ENCODE peak calls at places on chromosome 19, in eight cellular contexts. One of them, this sample, is unnamed.

GRCh38 chr19:19110410-19111137 is 27.7 kb downstream of the TMEM161A start:
- DNase-seq in GF-D8: no peak
- DNase-seq in effector memory CD4-positive, alpha-beta T cell: no peak
- DNase-seq in GM04504: no peak
- DNase-seq in stimulated activated CD4-positive, alpha-beta T cell treated with anti-CD3 and anti-CD28 coated beads, Interleukin-15, amount 100 ng/mL, for 24 hours: peak; percentile 45
- DNase-seq in NCI-H1694 treated with DMSO at 0.1 percent for 48 hours: no peak
- DNase-seq in MCF 10A: no peak
- DNase-seq in NCI-H1092 treated with DMSO at 0.1 percent for 48 hours: no peak
- DNase-seq in this sample: no peak

GRCh38 chr19:41945135-41945766 is 13.9 kb downstream of the RABAC1 start:
- DNase-seq in GM04504: no peak
- DNase-seq in NCI-H1092 treated with DMSO at 0.1 percent for 48 hours: no peak
- DNase-seq in MCF 10A: no peak
- DNase-seq in stimulated activated CD4-positive, alpha-beta T cell treated with anti-CD3 and anti-CD28 coated beads, Interleukin-15, amount 100 ng/mL, for 24 hours: peak; percentile 94
- DNase-seq in GF-D8: no peak
- DNase-seq in NCI-H1694 treated with DMSO at 0.1 percent for 48 hours: no peak
- DNase-seq in effector memory CD4-positive, alpha-beta T cell: peak; percentile 81
- DNase-seq in this sample: peak; percentile 88

GRCh38 chr19:13035820-13036365 is 40.6 kb downstream of the NFIX start:
- DNase-seq in NCI-H1092 treated with DMSO at 0.1 percent for 48 hours: no peak
- DNase-seq in GM04504: no peak
- DNase-seq in MCF 10A: no peak
- DNase-seq in effector memory CD4-positive, alpha-beta T cell: no peak
- DNase-seq in stimulated activated CD4-positive, alpha-beta T cell treated with anti-CD3 and anti-CD28 coated beads, Interleukin-15, amount 100 ng/mL, for 24 hours: no peak
- DNase-seq in NCI-H1694 treated with DMSO at 0.1 percent for 48 hours: no peak
- DNase-seq in GF-D8: no peak
- DNase-seq in this sample: no peak

GRCh38 chr19:18419195-18419698 is at the start of gene SSBP4:
- DNase-seq in effector memory CD4-positive, alpha-beta T cell: peak; percentile 64
- DNase-seq in MCF 10A: peak; percentile 80
- DNase-seq in NCI-H1092 treated with DMSO at 0.1 percent for 48 hours: peak; percentile 73
- DNase-seq in GM04504: peak; percentile 60
- DNase-seq in GF-D8: peak; percentile 67
- DNase-seq in stimulated activated CD4-positive, alpha-beta T cell treated with anti-CD3 and anti-CD28 coated beads, Interleukin-15, amount 100 ng/mL, for 24 hours: peak; percentile 78
- DNase-seq in NCI-H1694 treated with DMSO at 0.1 percent for 48 hours: peak; percentile 44
- DNase-seq in this sample: peak; percentile 59

GRCh38 chr19:51458051-51458645 is at the start of gene SIGLEC8:
- DNase-seq in NCI-H1694 treated with DMSO at 0.1 percent for 48 hours: no peak
- DNase-seq in stimulated activated CD4-positive, alpha-beta T cell treated with anti-CD3 and anti-CD28 coated beads, Interleukin-15, amount 100 ng/mL, for 24 hours: no peak
- DNase-seq in GM04504: no peak
- DNase-seq in MCF 10A: no peak
- DNase-seq in NCI-H1092 treated with DMSO at 0.1 percent for 48 hours: no peak
- DNase-seq in effector memory CD4-positive, alpha-beta T cell: no peak
- DNase-seq in GF-D8: no peak
- DNase-seq in this sample: no peak

GRCh38 chr19:16544468-16545231 is 2.4 kb upstream of the CHERP start:
- DNase-seq in GM04504: no peak
- DNase-seq in effector memory CD4-positive, alpha-beta T cell: no peak
- DNase-seq in stimulated activated CD4-positive, alpha-beta T cell treated with anti-CD3 and anti-CD28 coated beads, Interleukin-15, amount 100 ng/mL, for 24 hours: no peak
- DNase-seq in NCI-H1092 treated with DMSO at 0.1 percent for 48 hours: no peak
- DNase-seq in NCI-H1694 treated with DMSO at 0.1 percent for 48 hours: no peak
- DNase-seq in MCF 10A: no peak
- DNase-seq in GF-D8: no peak
- DNase-seq in this sample: no peak

GRCh38 chr19:3028305-3029069 is 593 bp downstream of the TLE2 start:
- DNase-seq in effector memory CD4-positive, alpha-beta T cell: no peak
- DNase-seq in NCI-H1092 treated with DMSO at 0.1 percent for 48 hours: no peak
- DNase-seq in GM04504: no peak
- DNase-seq in GF-D8: no peak
- DNase-seq in stimulated activated CD4-positive, alpha-beta T cell treated with anti-CD3 and anti-CD28 coated beads, Interleukin-15, amount 100 ng/mL, for 24 hours: no peak
- DNase-seq in NCI-H1694 treated with DMSO at 0.1 percent for 48 hours: no peak
- DNase-seq in MCF 10A: no peak
- DNase-seq in this sample: no peak

GRCh38 chr19:13282486-13283065 is 132.4 kb downstream of the IER2 start:
- DNase-seq in effector memory CD4-positive, alpha-beta T cell: no peak
- DNase-seq in stimulated activated CD4-positive, alpha-beta T cell treated with anti-CD3 and anti-CD28 coated beads, Interleukin-15, amount 100 ng/mL, for 24 hours: no peak
- DNase-seq in GF-D8: no peak
- DNase-seq in GM04504: no peak
- DNase-seq in NCI-H1694 treated with DMSO at 0.1 percent for 48 hours: no peak
- DNase-seq in MCF 10A: no peak
- DNase-seq in NCI-H1092 treated with DMSO at 0.1 percent for 48 hours: no peak
- DNase-seq in this sample: no peak

GRCh38 chr19:43812689-43813088 is 10.4 kb upstream of the LYPD5 start:
- DNase-seq in NCI-H1092 treated with DMSO at 0.1 percent for 48 hours: no peak
- DNase-seq in GM04504: no peak
- DNase-seq in MCF 10A: no peak
- DNase-seq in effector memory CD4-positive, alpha-beta T cell: no peak
- DNase-seq in stimulated activated CD4-positive, alpha-beta T cell treated with anti-CD3 and anti-CD28 coated beads, Interleukin-15, amount 100 ng/mL, for 24 hours: no peak
- DNase-seq in GF-D8: peak; percentile 7
- DNase-seq in NCI-H1694 treated with DMSO at 0.1 percent for 48 hours: no peak
- DNase-seq in this sample: no peak

GRCh38 chr19:41696402-41697197 is 8.5 kb upstream of the CEACAM7 start:
- DNase-seq in effector memory CD4-positive, alpha-beta T cell: no peak
- DNase-seq in MCF 10A: peak; percentile 32
- DNase-seq in NCI-H1092 treated with DMSO at 0.1 percent for 48 hours: no peak
- DNase-seq in GF-D8: no peak
- DNase-seq in stimulated activated CD4-positive, alpha-beta T cell treated with anti-CD3 and anti-CD28 coated beads, Interleukin-15, amount 100 ng/mL, for 24 hours: peak; percentile 14
- DNase-seq in NCI-H1694 treated with DMSO at 0.1 percent for 48 hours: no peak
- DNase-seq in GM04504: peak; percentile 1
- DNase-seq in this sample: no peak

GRCh38 chr19:18776736-18777135 is 14.4 kb downstream of the COMP start:
- DNase-seq in GM04504: no peak
- DNase-seq in GF-D8: no peak
- DNase-seq in stimulated activated CD4-positive, alpha-beta T cell treated with anti-CD3 and anti-CD28 coated beads, Interleukin-15, amount 100 ng/mL, for 24 hours: no peak
- DNase-seq in effector memory CD4-positive, alpha-beta T cell: no peak
- DNase-seq in MCF 10A: peak; percentile 39
- DNase-seq in NCI-H1694 treated with DMSO at 0.1 percent for 48 hours: no peak
- DNase-seq in NCI-H1092 treated with DMSO at 0.1 percent for 48 hours: no peak
- DNase-seq in this sample: no peak

GRCh38 chr19:8116437-8117293 is 32.7 kb downstream of the FBN3 start:
- DNase-seq in MCF 10A: peak; percentile 39
- DNase-seq in GF-D8: no peak
- DNase-seq in NCI-H1694 treated with DMSO at 0.1 percent for 48 hours: no peak
- DNase-seq in stimulated activated CD4-positive, alpha-beta T cell treated with anti-CD3 and anti-CD28 coated beads, Interleukin-15, amount 100 ng/mL, for 24 hours: no peak
- DNase-seq in effector memory CD4-positive, alpha-beta T cell: no peak
- DNase-seq in GM04504: no peak
- DNase-seq in NCI-H1092 treated with DMSO at 0.1 percent for 48 hours: no peak
- DNase-seq in this sample: no peak

GRCh38 chr19:7742991-7743390 is 4.3 kb downstream of the CD209 start:
- DNase-seq in stimulated activated CD4-positive, alpha-beta T cell treated with anti-CD3 and anti-CD28 coated beads, Interleukin-15, amount 100 ng/mL, for 24 hours: no peak
- DNase-seq in GM04504: no peak
- DNase-seq in NCI-H1092 treated with DMSO at 0.1 percent for 48 hours: no peak
- DNase-seq in effector memory CD4-positive, alpha-beta T cell: no peak
- DNase-seq in GF-D8: no peak
- DNase-seq in MCF 10A: no peak
- DNase-seq in NCI-H1694 treated with DMSO at 0.1 percent for 48 hours: no peak
- DNase-seq in this sample: no peak

GRCh38 chr19:30148039-30148438 is 206.0 kb downstream of the URI1 start:
- DNase-seq in stimulated activated CD4-positive, alpha-beta T cell treated with anti-CD3 and anti-CD28 coated beads, Interleukin-15, amount 100 ng/mL, for 24 hours: no peak
- DNase-seq in effector memory CD4-positive, alpha-beta T cell: no peak
- DNase-seq in GF-D8: no peak
- DNase-seq in NCI-H1092 treated with DMSO at 0.1 percent for 48 hours: no peak
- DNase-seq in NCI-H1694 treated with DMSO at 0.1 percent for 48 hours: no peak
- DNase-seq in MCF 10A: no peak
- DNase-seq in GM04504: no peak
- DNase-seq in this sample: no peak

GRCh38 chr19:29851769-29852521 is 40.2 kb downstream of the CCNE1 start:
- DNase-seq in stimulated activated CD4-positive, alpha-beta T cell treated with anti-CD3 and anti-CD28 coated beads, Interleukin-15, amount 100 ng/mL, for 24 hours: peak; percentile 56
- DNase-seq in NCI-H1092 treated with DMSO at 0.1 percent for 48 hours: no peak
- DNase-seq in NCI-H1694 treated with DMSO at 0.1 percent for 48 hours: no peak
- DNase-seq in GF-D8: no peak
- DNase-seq in effector memory CD4-positive, alpha-beta T cell: no peak
- DNase-seq in GM04504: no peak
- DNase-seq in MCF 10A: no peak
- DNase-seq in this sample: no peak

GRCh38 chr19:46289724-46290619 is 6.9 kb upstream of the HIF3A start:
- DNase-seq in GF-D8: no peak
- DNase-seq in stimulated activated CD4-positive, alpha-beta T cell treated with anti-CD3 and anti-CD28 coated beads, Interleukin-15, amount 100 ng/mL, for 24 hours: no peak
- DNase-seq in effector memory CD4-positive, alpha-beta T cell: no peak
- DNase-seq in NCI-H1694 treated with DMSO at 0.1 percent for 48 hours: no peak
- DNase-seq in NCI-H1092 treated with DMSO at 0.1 percent for 48 hours: no peak
- DNase-seq in MCF 10A: no peak
- DNase-seq in GM04504: no peak
- DNase-seq in this sample: no peak

GRCh38 chr19:1373534-1374249 is 10.0 kb upstream of the NDUFS7 start:
- DNase-seq in GF-D8: no peak
- DNase-seq in stimulated activated CD4-positive, alpha-beta T cell treated with anti-CD3 and anti-CD28 coated beads, Interleukin-15, amount 100 ng/mL, for 24 hours: no peak
- DNase-seq in NCI-H1092 treated with DMSO at 0.1 percent for 48 hours: no peak
- DNase-seq in MCF 10A: no peak
- DNase-seq in NCI-H1694 treated with DMSO at 0.1 percent for 48 hours: no peak
- DNase-seq in effector memory CD4-positive, alpha-beta T cell: no peak
- DNase-seq in GM04504: no peak
- DNase-seq in this sample: no peak

GRCh38 chr19:2376784-2377519 is 16.9 kb downstream of the TMPRSS9 start:
- DNase-seq in GM04504: no peak
- DNase-seq in GF-D8: no peak
- DNase-seq in NCI-H1092 treated with DMSO at 0.1 percent for 48 hours: no peak
- DNase-seq in effector memory CD4-positive, alpha-beta T cell: no peak
- DNase-seq in stimulated activated CD4-positive, alpha-beta T cell treated with anti-CD3 and anti-CD28 coated beads, Interleukin-15, amount 100 ng/mL, for 24 hours: no peak
- DNase-seq in NCI-H1694 treated with DMSO at 0.1 percent for 48 hours: no peak
- DNase-seq in MCF 10A: no peak
- DNase-seq in this sample: no peak

GRCh38 chr19:46785054-46785979 is 3.1 kb downstream of the SLC1A5 start:
- DNase-seq in MCF 10A: peak; percentile 29
- DNase-seq in GM04504: no peak
- DNase-seq in NCI-H1694 treated with DMSO at 0.1 percent for 48 hours: no peak
- DNase-seq in NCI-H1092 treated with DMSO at 0.1 percent for 48 hours: no peak
- DNase-seq in GF-D8: no peak
- DNase-seq in stimulated activated CD4-positive, alpha-beta T cell treated with anti-CD3 and anti-CD28 coated beads, Interleukin-15, amount 100 ng/mL, for 24 hours: peak; percentile 20
- DNase-seq in effector memory CD4-positive, alpha-beta T cell: no peak
- DNase-seq in this sample: no peak

GRCh38 chr19:40598918-40599307 is 2.3 kb upstream of the LTBP4 start:
- DNase-seq in effector memory CD4-positive, alpha-beta T cell: no peak
- DNase-seq in stimulated activated CD4-positive, alpha-beta T cell treated with anti-CD3 and anti-CD28 coated beads, Interleukin-15, amount 100 ng/mL, for 24 hours: no peak
- DNase-seq in NCI-H1092 treated with DMSO at 0.1 percent for 48 hours: no peak
- DNase-seq in NCI-H1694 treated with DMSO at 0.1 percent for 48 hours: no peak
- DNase-seq in GF-D8: no peak
- DNase-seq in GM04504: no peak
- DNase-seq in MCF 10A: no peak
- DNase-seq in this sample: no peak

GRCh38 chr19:47093254-47093653 is 20.3 kb downstream of the ZC3H4 start:
- DNase-seq in MCF 10A: no peak
- DNase-seq in stimulated activated CD4-positive, alpha-beta T cell treated with anti-CD3 and anti-CD28 coated beads, Interleukin-15, amount 100 ng/mL, for 24 hours: no peak
- DNase-seq in NCI-H1092 treated with DMSO at 0.1 percent for 48 hours: no peak
- DNase-seq in NCI-H1694 treated with DMSO at 0.1 percent for 48 hours: no peak
- DNase-seq in GF-D8: no peak
- DNase-seq in effector memory CD4-positive, alpha-beta T cell: no peak
- DNase-seq in GM04504: no peak
- DNase-seq in this sample: no peak

GRCh38 chr19:5154129-5154798 is 185.4 kb downstream of the KDM4B start:
- DNase-seq in NCI-H1694 treated with DMSO at 0.1 percent for 48 hours: no peak
- DNase-seq in MCF 10A: peak; percentile 50
- DNase-seq in NCI-H1092 treated with DMSO at 0.1 percent for 48 hours: no peak
- DNase-seq in GM04504: no peak
- DNase-seq in effector memory CD4-positive, alpha-beta T cell: no peak
- DNase-seq in GF-D8: no peak
- DNase-seq in stimulated activated CD4-positive, alpha-beta T cell treated with anti-CD3 and anti-CD28 coated beads, Interleukin-15, amount 100 ng/mL, for 24 hours: peak; percentile 64
- DNase-seq in this sample: no peak

GRCh38 chr19:46963093-46963734 is 56.4 kb upstream of the NPAS1 start:
- DNase-seq in NCI-H1092 treated with DMSO at 0.1 percent for 48 hours: no peak
- DNase-seq in GF-D8: no peak
- DNase-seq in NCI-H1694 treated with DMSO at 0.1 percent for 48 hours: no peak
- DNase-seq in MCF 10A: peak; percentile 27
- DNase-seq in effector memory CD4-positive, alpha-beta T cell: no peak
- DNase-seq in GM04504: peak; percentile 94
- DNase-seq in stimulated activated CD4-positive, alpha-beta T cell treated with anti-CD3 and anti-CD28 coated beads, Interleukin-15, amount 100 ng/mL, for 24 hours: peak; percentile 12
- DNase-seq in this sample: no peak

GRCh38 chr19:50239916-50240585 is 36.6 kb downstream of the MYH14 start:
- DNase-seq in NCI-H1092 treated with DMSO at 0.1 percent for 48 hours: no peak
- DNase-seq in stimulated activated CD4-positive, alpha-beta T cell treated with anti-CD3 and anti-CD28 coated beads, Interleukin-15, amount 100 ng/mL, for 24 hours: no peak
- DNase-seq in GF-D8: no peak
- DNase-seq in NCI-H1694 treated with DMSO at 0.1 percent for 48 hours: no peak
- DNase-seq in MCF 10A: no peak
- DNase-seq in GM04504: no peak
- DNase-seq in effector memory CD4-positive, alpha-beta T cell: no peak
- DNase-seq in this sample: no peak

This sample was measured in CD8-positive, alpha-beta memory T cell.